ENCODE peak calls at places on chromosomes 4 and X, in five cellular contexts. Y, F, B, S and W are unnamed samples.

GRCh38 chrX:25029288-25029687 is 13.5 kb upstream of the ARX start:
- DNase-seq in Y (no peak), F (no peak), B (no peak), S (no peak), W (no peak)

GRCh38 chr4:140237616-140238352 is 83.8 kb upstream of the MAML3 start:
- DNase-seq in Y (no peak), F (peak), B (peak), S (no peak), W (no peak)

GRCh38 chr4:26345541-26345940 is 24.7 kb downstream of the RBPJ start:
- DNase-seq in Y (no peak), F (no peak), B (no peak), S (no peak), W (no peak)

GRCh38 chr4:128524311-128524710 is 236.7 kb upstream of the PGRMC2 start:
- DNase-seq in Y (no peak), F (peak), B (peak), S (peak), W (peak)

GRCh38 chr4:168908093-168908492 is 102.0 kb downstream of the CBR4 start:
- DNase-seq in Y (no peak), F (no peak), B (peak), S (no peak), W (no peak)

GRCh38 chr4:37662861-37663390 is 23.2 kb downstream of the RELL1 start:
- DNase-seq in Y (peak), F (no peak), B (peak), S (no peak), W (peak)

GRCh38 chrX:71989768-71990167 is 79.1 kb downstream of the NHSL2 start:
- DNase-seq in Y (no peak), F (no peak), B (peak), S (no peak), W (no peak)

GRCh38 chr4:84792366-84793301 is 173.9 kb downstream of the WDFY3 start:
- DNase-seq in Y (no peak), F (no peak), B (peak), S (no peak), W (no peak)

GRCh38 chr4:69617083-69617694 is 22.3 kb downstream of the UGT2A2 start:
- DNase-seq in Y (peak), F (no peak), B (peak), S (no peak), W (peak)

GRCh38 chr4:152099061-152099425 is 338.2 kb upstream of the GATB start:
- DNase-seq in Y (no peak), F (no peak), B (no peak), S (no peak), W (no peak)

GRCh38 chr4:186137193-186137792 is 32.8 kb downstream of the FAM149A start:
- DNase-seq in Y (no peak), F (no peak), B (peak), S (no peak), W (no peak)

GRCh38 chr4:139913398-139913990 is 240.5 kb downstream of the MAML3 start:
- DNase-seq in Y (peak), F (no peak), B (peak), S (no peak), W (no peak)

GRCh38 chr4:38085394-38086150 is 125.4 kb downstream of the PTTG2 start:
- DNase-seq in Y (no peak), F (no peak), B (no peak), S (no peak), W (no peak)

DNA sequence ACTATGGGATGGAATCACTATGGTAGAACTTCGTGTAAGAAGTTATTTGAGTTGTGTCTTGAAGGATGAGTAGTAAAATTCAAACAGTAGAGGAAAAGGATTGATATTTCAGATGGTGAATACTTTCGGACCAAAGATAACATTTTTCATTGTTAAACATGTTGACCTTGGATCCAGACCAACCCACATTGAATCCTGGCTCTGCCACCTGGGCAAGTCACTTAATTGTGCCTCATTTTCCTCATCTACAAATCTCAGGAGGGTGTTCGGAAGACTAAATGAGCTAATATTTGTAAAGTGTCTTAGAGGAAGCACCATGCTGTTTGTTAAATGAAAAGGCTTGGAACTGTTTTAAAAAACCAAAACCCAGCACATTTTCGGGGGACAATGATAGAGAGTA is 1.4 kb upstream of the AIFM1 start:
- DNase-seq in Y (no peak), F (no peak), B (no peak), S (no peak), W (no peak)
- H3K4me3 ChIP-seq in Y (peak), F (no peak), B (no peak), S (peak), W (peak)

GRCh38 chrX:70456256-70456655 is 11.6 kb downstream of the DLG3 start:
- DNase-seq in Y (no peak), F (no peak), B (no peak), S (no peak), W (no peak)
- H3K4me3 ChIP-seq in Y (no peak), F (peak), B (peak), S (peak), W (peak)

DNA sequence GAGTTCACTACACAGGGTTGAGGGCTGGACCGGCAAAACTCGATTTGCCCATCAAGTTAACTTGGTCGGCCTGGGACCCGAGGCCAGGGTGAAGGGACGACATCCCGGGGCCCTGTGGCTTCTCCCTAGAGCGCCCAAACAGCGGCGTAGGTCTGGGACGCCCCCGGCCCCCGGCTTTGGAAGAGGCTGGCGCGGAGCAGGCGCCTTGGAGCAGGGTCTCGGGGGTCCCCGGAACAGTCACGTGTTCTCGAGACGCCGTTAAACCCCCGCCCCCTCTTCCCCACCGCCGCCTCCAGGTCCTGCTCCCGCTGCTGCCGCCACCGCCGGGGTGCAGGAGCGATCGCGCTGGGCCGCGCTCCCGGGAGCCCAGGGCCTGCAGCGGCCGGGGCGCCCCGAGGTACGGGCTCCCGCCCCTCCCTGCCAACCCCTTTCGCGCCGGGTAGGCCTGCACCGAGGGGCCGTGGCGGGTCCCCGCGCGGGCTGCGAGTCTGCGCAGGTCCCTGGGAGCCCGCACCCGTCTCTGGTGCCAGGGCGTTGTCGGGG is at the start of gene NPY5R:
- DNase-seq in Y (no peak), F (no peak), B (no peak), S (no peak), W (no peak)
- H3K4me3 ChIP-seq in Y (no peak), F (peak), B (no peak), S (no peak), W (peak)

GRCh38 chrX:94743478-94743877 is 1069.5 kb downstream of the FAM133A start:
- DNase-seq in Y (no peak), F (no peak), B (no peak), S (no peak), W (no peak)

GRCh38 chrX:94744786-94745185 is 1070.8 kb downstream of the FAM133A start:
- DNase-seq in Y (no peak), F (no peak), B (no peak), S (no peak), W (no peak)

DNA sequence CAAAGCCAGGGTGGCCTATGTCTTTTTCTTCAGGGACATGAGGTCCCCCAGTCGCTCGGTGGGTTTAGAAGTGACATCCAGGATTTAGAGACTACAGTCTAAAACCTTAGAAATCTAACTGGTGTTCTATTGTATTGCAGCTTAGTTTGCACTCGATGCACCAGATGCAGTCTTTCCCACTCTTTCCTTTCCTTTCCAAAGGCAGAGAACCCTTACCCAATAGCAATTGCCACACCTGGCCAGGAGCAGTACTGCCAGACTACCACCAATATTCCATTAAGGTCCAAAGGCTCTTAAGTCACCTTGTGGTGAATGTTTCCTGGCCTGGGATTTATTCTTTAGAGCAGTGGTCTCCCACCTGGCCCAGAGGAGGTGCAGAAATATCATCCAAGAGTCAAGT is 1068.8 kb downstream of the FAM133A start:
- DNase-seq in Y (no peak), F (no peak), B (no peak), S (no peak), W (no peak)
- H3K4me3 ChIP-seq in Y (no peak), F (no peak), B (no peak), S (no peak), W (no peak)

GRCh38 chrX:49878834-49879655 is at the start of gene USP27X:
- DNase-seq in Y (peak), F (peak), B (peak), S (peak), W (peak)

GRCh38 chrX:49877397-49878101 is 1.7 kb upstream of the USP27X start:
- DNase-seq in Y (peak), F (no peak), B (no peak), S (no peak), W (no peak)

GRCh38 chrX:49876750-49877149 is 2.5 kb upstream of the USP27X start:
- DNase-seq in Y (peak), F (no peak), B (peak), S (no peak), W (no peak)

GRCh38 chrX:49879656-49880277 is 483 bp downstream of the USP27X start:
- DNase-seq in Y (no peak), F (no peak), B (peak), S (no peak), W (no peak)

DNA sequence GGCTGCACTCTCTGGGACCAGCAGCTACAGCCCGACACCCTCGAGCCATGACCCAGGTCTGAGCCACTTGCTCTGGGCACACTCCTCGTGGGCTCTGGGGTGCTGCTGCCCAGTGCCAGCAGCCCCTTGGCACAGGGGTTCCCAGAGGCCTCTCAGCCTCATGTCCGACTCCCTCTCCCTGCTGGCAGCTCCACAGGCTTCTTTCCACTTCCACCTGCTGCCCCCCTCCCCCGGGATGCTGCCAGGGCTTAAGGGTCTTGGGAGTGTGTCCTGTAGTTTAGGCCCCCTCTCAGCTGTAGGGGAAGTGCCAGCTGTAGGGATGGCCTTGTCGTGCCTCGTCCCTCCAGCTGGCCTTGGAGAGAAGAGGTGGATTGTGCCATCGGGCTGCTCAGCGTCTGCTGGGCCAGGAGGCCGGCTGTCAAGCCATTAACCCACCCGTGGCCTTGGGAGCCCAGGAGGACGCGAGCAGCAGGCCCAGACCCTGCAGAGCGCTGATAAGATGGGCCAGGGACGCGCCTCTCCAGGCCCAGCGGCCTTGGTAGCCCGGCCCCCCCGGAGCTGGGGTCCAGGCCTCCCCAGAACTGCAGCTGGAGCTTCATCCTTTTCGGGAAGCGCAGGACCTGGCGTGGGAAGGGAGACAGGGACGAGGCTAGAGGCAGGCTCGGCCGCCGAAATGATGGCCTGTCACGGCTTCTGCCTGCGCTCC is 1.0 kb upstream of the USP27X start:
- DNase-seq in Y (no peak), F (no peak), B (no peak), S (no peak), W (no peak)
- H3K4me3 ChIP-seq in Y (peak), F (peak), B (peak), S (peak), W (peak)